ENCODE peak calls at places on chromosomes 6 and 20, in nine cellular contexts. One of them, this sample, is unnamed.

GRCh38 chr20:61543086-61543485 is 291.0 kb downstream of the CDH4 start:
- DNase-seq in tibial artery: no peak
- DNase-seq in body of pancreas: no peak
- DNase-seq in BE2C: no peak
- DNase-seq in IMR-90: no peak
- DNase-seq in mammary epithelial cell: no peak
- DNase-seq in transverse colon: no peak
- DNase-seq in nephron progenitor cell: no peak
- DNase-seq in fibroblast of pulmonary artery: no peak
- DNase-seq in this sample: no peak

GRCh38 chr20:38125157-38126056 is 39.7 kb downstream of the TGM2 start:
- DNase-seq in tibial artery: peak
- DNase-seq in body of pancreas: peak
- DNase-seq in BE2C: no peak
- DNase-seq in IMR-90: peak
- DNase-seq in mammary epithelial cell: no peak
- DNase-seq in transverse colon: peak
- DNase-seq in nephron progenitor cell: no peak
- DNase-seq in fibroblast of pulmonary artery: peak
- DNase-seq in this sample: peak

GRCh38 chr6:21634582-21634981 is 41.0 kb downstream of the SOX4 start:
- DNase-seq in tibial artery: no peak
- DNase-seq in body of pancreas: no peak
- DNase-seq in BE2C: no peak
- DNase-seq in IMR-90: peak
- DNase-seq in mammary epithelial cell: peak
- DNase-seq in transverse colon: no peak
- DNase-seq in nephron progenitor cell: no peak
- DNase-seq in fibroblast of pulmonary artery: peak
- DNase-seq in this sample: no peak

GRCh38 chr20:56463428-56463827 is 5.0 kb upstream of the RTF2 start:
- DNase-seq in tibial artery: no peak
- DNase-seq in body of pancreas: no peak
- DNase-seq in BE2C: no peak
- DNase-seq in IMR-90: no peak
- DNase-seq in mammary epithelial cell: no peak
- DNase-seq in transverse colon: no peak
- DNase-seq in nephron progenitor cell: no peak
- DNase-seq in fibroblast of pulmonary artery: no peak
- DNase-seq in this sample: no peak

GRCh38 chr20:2283706-2284423 is 11.9 kb upstream of the TGM3 start:
- DNase-seq in tibial artery: no peak
- DNase-seq in body of pancreas: peak
- DNase-seq in BE2C: no peak
- DNase-seq in IMR-90: no peak
- DNase-seq in mammary epithelial cell: peak
- DNase-seq in transverse colon: no peak
- DNase-seq in nephron progenitor cell: no peak
- DNase-seq in fibroblast of pulmonary artery: peak
- DNase-seq in this sample: no peak

GRCh38 chr6:38460216-38460615 is 179.5 kb downstream of the BTBD9 start:
- DNase-seq in tibial artery: no peak
- DNase-seq in body of pancreas: no peak
- DNase-seq in BE2C: no peak
- DNase-seq in IMR-90: peak
- DNase-seq in mammary epithelial cell: peak
- DNase-seq in transverse colon: no peak
- DNase-seq in nephron progenitor cell: no peak
- DNase-seq in fibroblast of pulmonary artery: peak
- DNase-seq in this sample: no peak

GRCh38 chr20:13749811-13750210 is 34.9 kb downstream of the ESF1 start:
- DNase-seq in tibial artery: no peak
- DNase-seq in body of pancreas: no peak
- DNase-seq in BE2C: no peak
- DNase-seq in IMR-90: no peak
- DNase-seq in mammary epithelial cell: no peak
- DNase-seq in transverse colon: no peak
- DNase-seq in nephron progenitor cell: no peak
- DNase-seq in fibroblast of pulmonary artery: no peak
- DNase-seq in this sample: no peak

GRCh38 chr6:13859871-13860555 is 45.7 kb upstream of the MCUR1 start:
- DNase-seq in tibial artery: no peak
- DNase-seq in body of pancreas: peak
- DNase-seq in BE2C: peak
- DNase-seq in IMR-90: no peak
- DNase-seq in mammary epithelial cell: no peak
- DNase-seq in transverse colon: no peak
- DNase-seq in nephron progenitor cell: no peak
- DNase-seq in fibroblast of pulmonary artery: no peak
- DNase-seq in this sample: peak

GRCh38 chr6:139308284-139308916 is 16.6 kb upstream of the TXLNB start:
- DNase-seq in tibial artery: no peak
- DNase-seq in body of pancreas: no peak
- DNase-seq in BE2C: no peak
- DNase-seq in IMR-90: peak
- DNase-seq in mammary epithelial cell: no peak
- DNase-seq in transverse colon: no peak
- DNase-seq in nephron progenitor cell: no peak
- DNase-seq in fibroblast of pulmonary artery: peak
- DNase-seq in this sample: no peak

GRCh38 chr20:37270586-37271420 is 9.2 kb upstream of the GHRH start:
- DNase-seq in tibial artery: no peak
- DNase-seq in body of pancreas: no peak
- DNase-seq in BE2C: no peak
- DNase-seq in IMR-90: peak
- DNase-seq in mammary epithelial cell: no peak
- DNase-seq in transverse colon: no peak
- DNase-seq in nephron progenitor cell: no peak
- DNase-seq in fibroblast of pulmonary artery: no peak
- DNase-seq in this sample: no peak

GRCh38 chr6:56953597-56954388 is 1.1 kb upstream of the BEND6 start:
- DNase-seq in tibial artery: no peak
- DNase-seq in body of pancreas: no peak
- DNase-seq in BE2C: peak
- DNase-seq in IMR-90: no peak
- DNase-seq in mammary epithelial cell: peak
- DNase-seq in transverse colon: peak
- DNase-seq in nephron progenitor cell: no peak
- DNase-seq in fibroblast of pulmonary artery: no peak
- DNase-seq in this sample: no peak

GRCh38 chr20:1177680-1178079 is 7.1 kb downstream of the TMEM74B start:
- DNase-seq in tibial artery: no peak
- DNase-seq in body of pancreas: no peak
- DNase-seq in BE2C: no peak
- DNase-seq in IMR-90: peak
- DNase-seq in mammary epithelial cell: no peak
- DNase-seq in transverse colon: no peak
- DNase-seq in nephron progenitor cell: peak
- DNase-seq in fibroblast of pulmonary artery: peak
- DNase-seq in this sample: no peak

GRCh38 chr6:155414049-155414448 is 41.6 kb downstream of the NOX3 start:
- DNase-seq in tibial artery: no peak
- DNase-seq in body of pancreas: no peak
- DNase-seq in BE2C: no peak
- DNase-seq in IMR-90: no peak
- DNase-seq in mammary epithelial cell: no peak
- DNase-seq in transverse colon: no peak
- DNase-seq in nephron progenitor cell: no peak
- DNase-seq in fibroblast of pulmonary artery: no peak
- DNase-seq in this sample: no peak

GRCh38 chr6:155418017-155418749 is 37.5 kb downstream of the NOX3 start:
- DNase-seq in tibial artery: peak
- DNase-seq in body of pancreas: peak
- DNase-seq in BE2C: no peak
- DNase-seq in IMR-90: peak
- DNase-seq in mammary epithelial cell: peak
- DNase-seq in transverse colon: peak
- DNase-seq in nephron progenitor cell: no peak
- DNase-seq in fibroblast of pulmonary artery: peak
- DNase-seq in this sample: no peak

GRCh38 chr6:155417454-155417853 is 38.2 kb downstream of the NOX3 start:
- DNase-seq in tibial artery: no peak
- DNase-seq in body of pancreas: no peak
- DNase-seq in BE2C: no peak
- DNase-seq in IMR-90: peak
- DNase-seq in mammary epithelial cell: no peak
- DNase-seq in transverse colon: no peak
- DNase-seq in nephron progenitor cell: no peak
- DNase-seq in fibroblast of pulmonary artery: no peak
- DNase-seq in this sample: no peak

GRCh38 chr6:155419161-155419560 is 36.5 kb downstream of the NOX3 start:
- DNase-seq in tibial artery: no peak
- DNase-seq in body of pancreas: no peak
- DNase-seq in BE2C: no peak
- DNase-seq in IMR-90: peak
- DNase-seq in mammary epithelial cell: no peak
- DNase-seq in transverse colon: no peak
- DNase-seq in nephron progenitor cell: no peak
- DNase-seq in fibroblast of pulmonary artery: no peak
- DNase-seq in this sample: no peak

GRCh38 chr6:155415953-155416352 is 39.7 kb downstream of the NOX3 start:
- DNase-seq in tibial artery: no peak
- DNase-seq in body of pancreas: no peak
- DNase-seq in BE2C: no peak
- DNase-seq in IMR-90: no peak
- DNase-seq in mammary epithelial cell: no peak
- DNase-seq in transverse colon: no peak
- DNase-seq in nephron progenitor cell: no peak
- DNase-seq in fibroblast of pulmonary artery: no peak
- DNase-seq in this sample: no peak
- TF ChIP-seq CTCF in tibial artery: no peak
- TF ChIP-seq CTCF in body of pancreas: no peak
- TF ChIP-seq CTCF in BE2C: no peak
- TF ChIP-seq CTCF in IMR-90: no peak
- TF ChIP-seq CTCF in mammary epithelial cell: no peak
- TF ChIP-seq CTCF in transverse colon: no peak
- TF ChIP-seq CTCF in nephron progenitor cell: no peak
- TF ChIP-seq CTCF in fibroblast of pulmonary artery: no peak
- TF ChIP-seq CTCF in this sample: no peak

DNA sequence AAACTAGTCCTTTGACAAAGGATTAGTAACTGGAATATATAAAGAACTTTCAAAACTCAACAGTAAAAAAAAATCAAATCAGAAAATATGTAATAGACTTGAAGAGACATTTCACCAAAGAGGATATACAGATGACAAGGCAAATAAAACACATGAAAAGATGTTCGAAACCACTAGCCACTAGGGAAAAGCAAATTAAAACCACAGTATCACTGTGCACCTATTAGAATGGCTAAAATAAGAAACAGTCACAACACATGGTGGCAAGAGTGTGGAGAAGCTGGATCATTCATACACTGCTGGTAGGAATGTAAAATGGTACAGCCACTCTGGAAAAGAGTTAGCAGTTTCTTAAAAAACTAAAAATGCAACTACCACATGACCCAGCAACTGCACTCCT is 14.9 kb downstream of the ZBTB2 start:
- DNase-seq in tibial artery: no peak
- DNase-seq in body of pancreas: no peak
- DNase-seq in BE2C: no peak
- DNase-seq in IMR-90: no peak
- DNase-seq in mammary epithelial cell: no peak
- DNase-seq in transverse colon: no peak
- DNase-seq in nephron progenitor cell: no peak
- DNase-seq in fibroblast of pulmonary artery: no peak
- DNase-seq in this sample: no peak
- TF ChIP-seq CTCF in tibial artery: no peak
- TF ChIP-seq CTCF in body of pancreas: no peak
- TF ChIP-seq CTCF in BE2C: no peak
- TF ChIP-seq CTCF in IMR-90: no peak
- TF ChIP-seq CTCF in mammary epithelial cell: peak
- TF ChIP-seq CTCF in transverse colon: no peak
- TF ChIP-seq CTCF in nephron progenitor cell: no peak
- TF ChIP-seq CTCF in fibroblast of pulmonary artery: no peak
- TF ChIP-seq CTCF in this sample: no peak

DNA sequence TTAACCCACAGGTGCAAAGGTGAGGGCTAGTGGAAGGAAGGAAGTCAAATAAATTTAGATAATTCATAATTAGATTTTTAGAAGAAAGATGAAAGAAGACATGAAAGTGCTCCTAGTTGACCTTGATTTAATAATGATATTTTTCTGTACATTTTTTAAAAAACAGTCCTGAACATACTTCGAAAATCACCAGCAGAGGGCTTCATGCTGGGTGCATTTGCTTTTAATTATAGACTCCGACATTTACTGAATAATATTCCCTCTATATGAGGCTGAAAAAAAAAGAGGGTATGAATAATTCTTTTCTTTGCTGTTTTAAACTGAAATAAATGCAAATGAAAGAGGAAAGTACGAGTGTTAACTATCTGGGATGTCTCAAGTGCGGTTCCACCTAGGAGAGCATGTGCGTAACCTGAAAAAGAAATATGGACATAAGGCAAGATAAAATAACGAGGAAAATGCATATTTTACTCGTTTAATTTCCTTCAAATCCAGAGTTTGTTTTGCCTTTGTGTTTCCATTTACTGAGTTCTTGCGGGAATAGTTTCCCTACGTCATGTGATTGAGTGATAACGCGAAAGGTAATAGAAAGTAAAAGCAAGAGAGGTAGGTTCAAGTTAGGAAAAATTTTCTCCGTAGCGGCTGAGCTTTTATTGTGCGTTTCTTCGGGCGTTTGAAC is 3.1 kb upstream of the TFAP2B start:
- DNase-seq in tibial artery: no peak
- DNase-seq in body of pancreas: no peak
- DNase-seq in BE2C: no peak
- DNase-seq in IMR-90: peak
- DNase-seq in mammary epithelial cell: peak
- DNase-seq in transverse colon: no peak
- DNase-seq in nephron progenitor cell: no peak
- DNase-seq in fibroblast of pulmonary artery: peak
- DNase-seq in this sample: no peak
- TF ChIP-seq CTCF in tibial artery: no peak
- TF ChIP-seq CTCF in body of pancreas: peak
- TF ChIP-seq CTCF in BE2C: peak
- TF ChIP-seq CTCF in IMR-90: peak
- TF ChIP-seq CTCF in mammary epithelial cell: peak
- TF ChIP-seq CTCF in transverse colon: no peak
- TF ChIP-seq CTCF in nephron progenitor cell: no peak
- TF ChIP-seq CTCF in fibroblast of pulmonary artery: peak
- TF ChIP-seq CTCF in this sample: peak

GRCh38 chr6:117275205-117275604 is 9.8 kb downstream of the VGLL2 start:
- DNase-seq in tibial artery: no peak
- DNase-seq in body of pancreas: no peak
- DNase-seq in BE2C: no peak
- DNase-seq in IMR-90: no peak
- DNase-seq in mammary epithelial cell: no peak
- DNase-seq in transverse colon: no peak
- DNase-seq in nephron progenitor cell: no peak
- DNase-seq in fibroblast of pulmonary artery: no peak
- DNase-seq in this sample: no peak

GRCh38 chr6:117275711-117276110 is 10.4 kb downstream of the VGLL2 start:
- DNase-seq in tibial artery: no peak
- DNase-seq in body of pancreas: no peak
- DNase-seq in BE2C: no peak
- DNase-seq in IMR-90: no peak
- DNase-seq in mammary epithelial cell: no peak
- DNase-seq in transverse colon: no peak
- DNase-seq in nephron progenitor cell: no peak
- DNase-seq in fibroblast of pulmonary artery: no peak
- DNase-seq in this sample: no peak

GRCh38 chr6:117276778-117277177 is 11.4 kb downstream of the VGLL2 start:
- DNase-seq in tibial artery: no peak
- DNase-seq in body of pancreas: no peak
- DNase-seq in BE2C: no peak
- DNase-seq in IMR-90: no peak
- DNase-seq in mammary epithelial cell: no peak
- DNase-seq in transverse colon: no peak
- DNase-seq in nephron progenitor cell: no peak
- DNase-seq in fibroblast of pulmonary artery: no peak
- DNase-seq in this sample: no peak

GRCh38 chr6:117280922-117281321 is 15.6 kb downstream of the VGLL2 start:
- DNase-seq in tibial artery: no peak
- DNase-seq in body of pancreas: no peak
- DNase-seq in BE2C: peak
- DNase-seq in IMR-90: no peak
- DNase-seq in mammary epithelial cell: no peak
- DNase-seq in transverse colon: no peak
- DNase-seq in nephron progenitor cell: no peak
- DNase-seq in fibroblast of pulmonary artery: no peak
- DNase-seq in this sample: no peak
- TF ChIP-seq CTCF in tibial artery: no peak
- TF ChIP-seq CTCF in body of pancreas: no peak
- TF ChIP-seq CTCF in BE2C: peak
- TF ChIP-seq CTCF in IMR-90: peak
- TF ChIP-seq CTCF in mammary epithelial cell: peak
- TF ChIP-seq CTCF in transverse colon: no peak
- TF ChIP-seq CTCF in nephron progenitor cell: no peak
- TF ChIP-seq CTCF in fibroblast of pulmonary artery: peak
- TF ChIP-seq CTCF in this sample: no peak

This sample was measured in right lobe of liver.